ENCODE peak calls at places on chromosomes 1 and 21, in six cellular contexts. F, D, X, K, V and H are unnamed samples.

GRCh38 chr21:17753736-17754135 is 65.4 kb downstream of the C21orf91 start:
- DNase-seq in F (no peak), D (no peak), X (no peak), K (no peak), V (no peak), H (no peak)

GRCh38 chr1:26225033-26225831 is 8.8 kb upstream of the CEP85 start:
- DNase-seq in F (peak; percentile 21), D (no peak), X (no peak), K (peak; percentile 61), V (peak; percentile 27), H (peak; percentile 23)

GRCh38 chr1:11746795-11747487 is 11.0 kb downstream of the AGTRAP start:
- DNase-seq in F (no peak), D (no peak), X (no peak), K (no peak), V (no peak), H (no peak)

GRCh38 chr1:240691521-240692338 is 79.8 kb upstream of the GREM2 start:
- DNase-seq in F (no peak), D (peak; percentile 16), X (no peak), K (peak; percentile 77), V (no peak), H (no peak)

GRCh38 chr21:41439245-41439644 is 13.2 kb downstream of the MX1 start:
- DNase-seq in F (no peak), D (no peak), X (no peak), K (no peak), V (no peak), H (no peak)

GRCh38 chr1:229689915-229690314 is 63.9 kb downstream of the URB2 start:
- DNase-seq in F (no peak), D (no peak), X (no peak), K (no peak), V (no peak), H (no peak)

GRCh38 chr1:36125129-36125991 is at the start of gene COL8A2:
- DNase-seq in F (no peak), D (no peak), X (no peak), K (peak; percentile 79), V (no peak), H (no peak)

GRCh38 chr1:109796484-109797305 is 33.0 kb upstream of the EPS8L3 start:
- DNase-seq in F (no peak), D (no peak), X (no peak), K (no peak), V (no peak), H (no peak)

GRCh38 chr1:226958300-226958699 is 18.2 kb downstream of the COQ8A start:
- DNase-seq in F (no peak), D (no peak), X (no peak), K (no peak), V (no peak), H (no peak)

GRCh38 chr1:16112558-16113555 is 39.4 kb upstream of the FAM131C start:
- DNase-seq in F (no peak), D (no peak), X (no peak), K (peak; percentile 59), V (no peak), H (no peak)

GRCh38 chr21:42157606-42158310 is 61.2 kb upstream of the ABCG1 start:
- DNase-seq in F (no peak), D (no peak), X (no peak), K (no peak), V (no peak), H (no peak)

GRCh38 chr1:46747683-46748288 is 28.9 kb upstream of the EFCAB14 start:
- DNase-seq in F (no peak), D (peak; percentile 41), X (peak; percentile 50), K (peak; percentile 78), V (no peak), H (no peak)

GRCh38 chr1:102550729-102551384 is 554.1 kb upstream of the OLFM3 start:
- DNase-seq in F (no peak), D (no peak), X (peak; percentile 22), K (peak; percentile 24), V (no peak), H (no peak)

GRCh38 chr1:186094170-186094569 is 280.9 kb downstream of the TPR start:
- DNase-seq in F (no peak), D (no peak), X (no peak), K (peak; percentile 25), V (no peak), H (no peak)

GRCh38 chr1:9152535-9152934 is 23.6 kb upstream of the GPR157 start:
- DNase-seq in F (no peak), D (no peak), X (no peak), K (no peak), V (no peak), H (no peak)

GRCh38 chr1:193569696-193570269 is 383.4 kb upstream of the B3GALT2 start:
- DNase-seq in F (no peak), D (peak; percentile 31), X (no peak), K (peak; percentile 30), V (no peak), H (no peak)

GRCh38 chr1:3241673-3242407 is 172.8 kb downstream of the PRDM16 start:
- DNase-seq in F (no peak), D (no peak), X (no peak), K (no peak), V (no peak), H (no peak)

GRCh38 chr1:65420590-65421340 is at the start of the genes LEPR and LEPROT:
- DNase-seq in F (no peak), D (no peak), X (peak; percentile 71), K (no peak), V (no peak), H (no peak)

GRCh38 chr21:32018381-32018780 is 145.6 kb downstream of the HUNK start:
- DNase-seq in F (no peak), D (no peak), X (no peak), K (no peak), V (no peak), H (no peak)

GRCh38 chr1:147264158-147264768 is 21.8 kb downstream of the CHD1L start:
- DNase-seq in F (no peak), D (peak; percentile 6), X (no peak), K (peak; percentile 78), V (no peak), H (no peak)

GRCh38 chr1:86636898-86637297 is 67.5 kb upstream of the SH3GLB1 start:
- DNase-seq in F (no peak), D (no peak), X (no peak), K (no peak), V (no peak), H (no peak)

GRCh38 chr1:172719066-172719627 is 60.2 kb downstream of the FASLG start:
- DNase-seq in F (no peak), D (no peak), X (no peak), K (no peak), V (no peak), H (no peak)

GRCh38 chr1:15005116-15005515 is 148.4 kb upstream of the TMEM51 start:
- DNase-seq in F (no peak), D (no peak), X (no peak), K (peak; percentile 58), V (no peak), H (no peak)

GRCh38 chr1:17922833-17923232 is 167.7 kb downstream of the ACTL8 start:
- DNase-seq in F (no peak), D (peak; percentile 3), X (peak; percentile 4), K (peak; percentile 61), V (no peak), H (no peak)

GRCh38 chr1:243213045-243213787 is 41.9 kb downstream of the CEP170 start:
- DNase-seq in F (no peak), D (no peak), X (no peak), K (peak; percentile 48), V (no peak), H (no peak)